ENCODE peak calls at places on chromosomes 1 and 21, in five cellular contexts. E is stomach, W is heart left ventricle, Z is psoas muscle, H is prostate gland. C is an unnamed sample.

GRCh38 chr1:31643976-31644559 is 608 bp downstream of the PEF1 start:
- DNase-seq in W (no peak), Z (no peak), H (no peak), E (no peak), C (no peak)

GRCh38 chr21:21179619-21180336 is 181.6 kb downstream of the NCAM2 start:
- DNase-seq in Z (no peak), W (no peak), E (no peak), H (no peak), C (no peak)

GRCh38 chr1:58089898-58090535 is 456.5 kb downstream of the OMA1 start:
- DNase-seq in W (no peak), Z (no peak), E (no peak), H (no peak), C (no peak)

GRCh38 chr1:21280011-21280471 is 10.2 kb downstream of the ECE1 start:
- DNase-seq in H (no peak), E (no peak), W (peak), Z (no peak), C (no peak)

GRCh38 chr1:150387200-150387599 is 23.3 kb downstream of the RPRD2 start:
- DNase-seq in Z (no peak), H (no peak), E (no peak), W (no peak), C (no peak)

GRCh38 chr1:43527111-43527878 is 3.4 kb upstream of the PTPRF start:
- DNase-seq in H (no peak), Z (no peak), E (no peak), W (no peak), C (no peak)

GRCh38 chr1:905811-906531 is 17.8 kb upstream of the SAMD11 start:
- DNase-seq in H (peak), E (peak), Z (peak), W (peak), C (peak)

GRCh38 chr1:41662656-41663437 is 178.4 kb upstream of the EDN2 start:
- DNase-seq in E (no peak), H (peak), Z (peak), W (peak), C (peak)

GRCh38 chr1:157312270-157312812 is 174.1 kb upstream of the ETV3 start:
- DNase-seq in Z (no peak), H (no peak), E (no peak), W (no peak), C (no peak)

GRCh38 chr1:198118136-198118535 is 38.7 kb upstream of the NEK7 start:
- DNase-seq in H (no peak), W (peak), Z (peak), E (no peak), C (peak)

GRCh38 chr1:51986718-51987117 is 3.8 kb downstream of the RAB3B start:
- DNase-seq in E (no peak), Z (no peak), W (no peak), H (no peak), C (no peak)

GRCh38 chr1:209618756-209619420 is 33.3 kb downstream of the LAMB3 start:
- DNase-seq in W (peak), Z (no peak), E (no peak), H (no peak), C (no peak)

GRCh38 chr21:35428489-35428888 is 379.4 kb upstream of the RUNX1 start:
- DNase-seq in H (no peak), Z (peak), W (peak), E (no peak), C (peak)

GRCh38 chr21:35427320-35428040 is 378.4 kb upstream of the RUNX1 start:
- DNase-seq in W (peak), Z (peak), H (no peak), E (no peak), C (no peak)

GRCh38 chr21:35428041-35428400 is 378.9 kb upstream of the RUNX1 start:
- DNase-seq in H (no peak), W (no peak), E (no peak), Z (no peak), C (no peak)

GRCh38 chr21:35430260-35430659 is 381.2 kb upstream of the RUNX1 start:
- DNase-seq in W (no peak), H (no peak), Z (no peak), E (no peak), C (no peak)

DNA sequence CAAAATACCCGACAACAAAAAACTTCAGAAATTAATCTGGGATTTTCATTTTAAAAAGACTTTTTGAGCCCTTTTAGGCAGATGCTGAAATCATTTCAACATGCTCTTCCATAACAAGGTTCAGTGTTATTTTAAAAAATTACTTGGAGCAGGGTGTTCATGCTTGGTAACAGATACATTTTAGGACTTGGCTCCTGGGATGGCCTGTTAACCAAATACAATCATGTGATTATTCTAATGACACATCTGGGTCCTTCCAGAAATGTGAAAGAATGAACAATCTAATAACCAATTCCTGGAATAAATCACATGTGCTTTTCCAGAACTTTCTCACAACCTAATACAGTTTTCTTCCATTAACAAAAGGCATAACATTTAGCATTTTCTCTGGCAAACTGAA is 379.8 kb upstream of the RUNX1 start:
- DNase-seq in W (no peak), H (no peak), Z (no peak), E (no peak), C (no peak)
- H3K27ac ChIP-seq in W (peak), H (no peak), Z (peak), E (no peak), C (no peak)

GRCh38 chr1:183589836-183590224 is 429 bp downstream of the NCF2 start:
- DNase-seq in E (no peak), H (no peak), Z (no peak), W (no peak), C (no peak)
- H3K4me3 ChIP-seq in E (peak), H (no peak), Z (peak), W (peak), C (no peak)

GRCh38 chr1:109198745-109199144 is 15.0 kb upstream of the SARS1 start:
- DNase-seq in H (no peak), W (no peak), E (no peak), Z (no peak), C (no peak)

GRCh38 chr1:109193653-109194590 is 19.8 kb upstream of the SARS1 start:
- DNase-seq in E (peak), W (no peak), H (no peak), Z (peak), C (peak)

GRCh38 chr1:109198043-109198695 is 15.5 kb upstream of the SARS1 start:
- DNase-seq in E (no peak), Z (peak), H (no peak), W (no peak), C (peak)

GRCh38 chr1:109199710-109200109 is 14.0 kb upstream of the SARS1 start:
- DNase-seq in H (no peak), W (no peak), Z (no peak), E (peak), C (no peak)

GRCh38 chr1:109197163-109198042 is 16.3 kb upstream of the SARS1 start:
- DNase-seq in W (no peak), E (no peak), H (no peak), Z (peak), C (peak)
- H3K27ac ChIP-seq in W (peak), E (peak), H (no peak), Z (no peak), C (peak)

GRCh38 chr1:183569801-183570200 is 20.5 kb downstream of the NCF2 start:
- DNase-seq in W (no peak), E (no peak), H (no peak), Z (no peak), C (no peak)

GRCh38 chr1:183567584-183567983 is 22.7 kb downstream of the NCF2 start:
- DNase-seq in H (no peak), W (peak), Z (no peak), E (peak), C (peak)

GRCh38 chr1:183570451-183570850 is 19.8 kb downstream of the NCF2 start:
- DNase-seq in Z (no peak), W (no peak), H (no peak), E (no peak), C (no peak)

GRCh38 chr1:183568176-183569041 is 21.9 kb downstream of the NCF2 start:
- DNase-seq in E (no peak), H (no peak), W (peak), Z (no peak), C (no peak)

GRCh38 chr1:183569141-183569540 is 21.1 kb downstream of the NCF2 start:
- DNase-seq in E (no peak), W (no peak), Z (no peak), H (no peak), C (no peak)
- H3K4me3 ChIP-seq in E (no peak), W (no peak), Z (no peak), H (no peak), C (no peak)

DNA sequence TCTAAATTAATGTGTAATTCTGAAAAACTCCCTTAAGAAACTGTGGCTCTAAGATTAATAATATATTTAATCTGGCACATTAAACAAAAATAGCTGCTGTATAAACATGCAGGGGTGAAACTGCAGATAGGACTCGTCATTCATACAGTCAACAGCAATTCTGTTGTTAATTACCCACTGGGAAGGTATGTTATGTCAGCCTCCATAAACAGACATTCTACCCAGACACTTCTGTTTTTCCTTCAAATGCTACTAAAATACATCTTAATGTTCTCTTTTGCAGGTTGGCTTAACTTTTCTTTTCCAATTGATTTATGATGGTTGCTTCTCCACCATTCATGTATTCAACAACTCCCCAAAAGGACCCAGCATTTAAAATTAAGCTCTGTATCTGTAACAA is 165.6 kb downstream of the SIPA1L2 start:
- DNase-seq in Z (no peak), E (no peak), H (no peak), W (no peak), C (no peak)
- H3K27ac ChIP-seq in Z (no peak), E (no peak), H (no peak), W (no peak), C (no peak)

DNA sequence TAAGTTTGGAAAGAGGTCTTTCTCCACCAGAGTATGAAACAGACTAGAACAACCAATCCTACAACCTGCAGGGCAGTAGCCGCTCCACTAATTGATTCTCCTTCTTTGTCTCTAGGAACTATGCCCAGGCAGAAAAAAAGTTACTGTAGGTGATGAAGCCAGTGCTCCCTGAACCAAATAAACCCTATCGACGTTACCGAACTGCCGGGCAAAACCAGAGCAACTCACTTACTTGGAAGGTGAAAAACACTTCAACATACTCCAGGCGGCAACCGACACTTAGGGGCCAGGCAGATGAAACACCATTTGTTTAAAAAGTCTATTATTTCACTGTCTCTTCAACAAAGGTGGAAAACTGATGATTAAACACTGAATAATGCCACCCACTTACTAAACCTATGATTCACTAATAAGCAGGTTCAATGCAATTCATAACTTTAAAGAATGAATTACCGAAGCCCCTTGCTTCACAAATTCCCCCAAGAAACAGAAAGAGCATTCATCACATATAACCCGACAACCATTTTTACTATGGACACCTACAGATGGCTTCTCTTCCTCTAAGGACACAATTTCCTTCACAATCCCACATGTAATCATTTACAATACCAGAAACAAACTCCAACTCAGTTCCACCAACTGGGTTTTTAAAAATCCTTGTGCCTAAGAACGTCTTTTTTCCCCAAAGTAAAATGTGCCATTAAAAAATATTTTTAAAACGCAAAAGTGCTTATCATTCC is 1.5 kb downstream of the NRIP1 start:
- DNase-seq in E (no peak), Z (peak), H (no peak), W (no peak), C (peak)
- H3K4me3 ChIP-seq in E (peak), Z (peak), H (peak), W (peak), C (peak)

GRCh38 chr21:37563641-37564340 is 197.2 kb downstream of the DYRK1A start:
- DNase-seq in E (peak), H (peak), Z (peak), W (peak), C (peak)

GRCh38 chr21:37561506-37561905 is 194.9 kb downstream of the DYRK1A start:
- DNase-seq in E (no peak), Z (no peak), W (no peak), H (no peak), C (no peak)

GRCh38 chr21:37564341-37564923 is 197.9 kb downstream of the DYRK1A start:
- DNase-seq in E (peak), Z (peak), H (peak), W (peak), C (peak)

GRCh38 chr21:37561941-37562919 is 195.7 kb downstream of the DYRK1A start:
- DNase-seq in W (no peak), H (no peak), E (no peak), Z (no peak), C (no peak)

GRCh38 chr21:37562920-37563640 is 196.5 kb downstream of the DYRK1A start:
- DNase-seq in Z (peak), H (peak), W (no peak), E (no peak), C (peak)
- H3K27ac ChIP-seq in Z (peak), H (peak), W (peak), E (peak), C (peak)

C was measured in pancreas.